ENCODE peak calls at places on chromosome 3, in eight cellular contexts. X is lower lobe of right lung; N is kidney epithelial cell; J is endothelial cell; V is CD4-positive, alpha-beta T cell; B is stomach; Y is AG04450; E is mucosa of descending colon. Z is an unnamed sample.

GRCh38 chr3:179744667-179745066 is 91.8 kb downstream of the USP13 start:
- DNase-seq in X (no peak), N (no peak), J (no peak), V (no peak), B (no peak), Y (no peak), E (no peak), Z (no peak)

GRCh38 chr3:123595396-123595795 is 10.5 kb upstream of the HACD2 start:
- DNase-seq in X (no peak), N (no peak), J (no peak), V (no peak), B (no peak), Y (no peak), E (no peak), Z (no peak)

GRCh38 chr3:69367586-69367985 is 18.3 kb downstream of the FRMD4B start:
- DNase-seq in X (no peak), N (no peak), J (no peak), V (no peak), B (no peak), Y (no peak), E (no peak), Z (no peak)

GRCh38 chr3:53137835-53138446 is 7.7 kb upstream of the RFT1 start:
- DNase-seq in X (no peak), N (no peak), J (no peak), V (no peak), B (no peak), Y (no peak), E (no peak), Z (no peak)

GRCh38 chr3:95097493-95097892 is 1034.6 kb downstream of the NSUN3 start:
- DNase-seq in X (no peak), N (no peak), J (no peak), V (no peak), B (peak), Y (no peak), E (no peak), Z (peak)

GRCh38 chr3:54951405-54951804 is 23.5 kb upstream of the LRTM1 start:
- DNase-seq in X (peak), N (peak), J (peak), V (no peak), B (peak), Y (peak), E (peak), Z (no peak)

GRCh38 chr3:47782538-47783308 is 1.0 kb upstream of the SMARCC1 start:
- DNase-seq in X (no peak), N (no peak), J (no peak), V (no peak), B (no peak), Y (no peak), E (no peak), Z (no peak)

GRCh38 chr3:99962703-99963102 is 145.0 kb downstream of the CMSS1 start:
- DNase-seq in X (no peak), N (no peak), J (no peak), V (no peak), B (no peak), Y (peak), E (no peak), Z (no peak)

GRCh38 chr3:46706771-46707582 is 5.8 kb downstream of the TMIE start:
- DNase-seq in X (peak), N (no peak), J (no peak), V (no peak), B (no peak), Y (no peak), E (no peak), Z (peak)

GRCh38 chr3:31896643-31897433 is 84.2 kb downstream of the OSBPL10 start:
- DNase-seq in X (no peak), N (no peak), J (no peak), V (no peak), B (no peak), Y (no peak), E (no peak), Z (no peak)

GRCh38 chr3:82163907-82164520 is 402.6 kb upstream of the GBE1 start:
- DNase-seq in X (no peak), N (no peak), J (no peak), V (no peak), B (no peak), Y (no peak), E (no peak), Z (no peak)
- TF ChIP-seq CTCF in X (no peak), N (peak), J (peak), V (no peak), B (no peak), Y (peak), E (no peak), Z (no peak)

DNA sequence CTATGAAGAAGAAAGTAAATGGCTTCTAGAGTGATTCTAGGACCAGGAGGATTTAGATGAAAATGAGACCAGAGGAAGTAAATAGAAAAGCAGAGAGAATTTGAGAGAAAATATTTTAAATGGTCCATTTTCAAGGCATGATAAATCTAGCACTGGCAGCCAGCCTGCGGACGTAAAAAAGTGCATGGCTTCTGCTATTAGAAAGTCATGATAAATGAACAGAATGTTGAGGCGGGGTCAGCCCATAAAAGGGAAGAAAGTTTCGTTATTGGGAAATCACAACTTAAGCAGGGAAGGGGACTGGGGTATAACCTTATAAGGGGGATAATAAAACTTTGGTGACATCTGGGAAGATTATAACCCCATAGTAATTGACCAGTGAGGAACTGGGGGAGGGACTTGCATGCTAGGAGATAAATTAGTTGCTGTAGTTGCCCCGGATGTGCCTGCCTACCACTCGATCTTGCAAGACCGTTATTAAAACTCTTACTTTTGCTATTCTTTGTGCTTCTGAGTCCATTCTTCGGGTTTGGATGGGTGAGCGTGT is 88.4 kb upstream of the PLSCR4 start:
- DNase-seq in X (no peak), N (no peak), J (no peak), V (no peak), B (no peak), Y (no peak), E (no peak), Z (no peak)
- TF ChIP-seq CTCF in X (no peak), N (no peak), J (no peak), V (no peak), B (no peak), Y (no peak), E (no peak), Z (no peak)

GRCh38 chr3:156448300-156448699 is 106.6 kb downstream of the SSR3 start:
- DNase-seq in X (no peak), N (no peak), J (peak), V (peak), B (no peak), Y (no peak), E (no peak), Z (peak)
- TF ChIP-seq CTCF in X (peak), N (peak), J (peak), V (peak), B (no peak), Y (peak), E (no peak), Z (peak)

DNA sequence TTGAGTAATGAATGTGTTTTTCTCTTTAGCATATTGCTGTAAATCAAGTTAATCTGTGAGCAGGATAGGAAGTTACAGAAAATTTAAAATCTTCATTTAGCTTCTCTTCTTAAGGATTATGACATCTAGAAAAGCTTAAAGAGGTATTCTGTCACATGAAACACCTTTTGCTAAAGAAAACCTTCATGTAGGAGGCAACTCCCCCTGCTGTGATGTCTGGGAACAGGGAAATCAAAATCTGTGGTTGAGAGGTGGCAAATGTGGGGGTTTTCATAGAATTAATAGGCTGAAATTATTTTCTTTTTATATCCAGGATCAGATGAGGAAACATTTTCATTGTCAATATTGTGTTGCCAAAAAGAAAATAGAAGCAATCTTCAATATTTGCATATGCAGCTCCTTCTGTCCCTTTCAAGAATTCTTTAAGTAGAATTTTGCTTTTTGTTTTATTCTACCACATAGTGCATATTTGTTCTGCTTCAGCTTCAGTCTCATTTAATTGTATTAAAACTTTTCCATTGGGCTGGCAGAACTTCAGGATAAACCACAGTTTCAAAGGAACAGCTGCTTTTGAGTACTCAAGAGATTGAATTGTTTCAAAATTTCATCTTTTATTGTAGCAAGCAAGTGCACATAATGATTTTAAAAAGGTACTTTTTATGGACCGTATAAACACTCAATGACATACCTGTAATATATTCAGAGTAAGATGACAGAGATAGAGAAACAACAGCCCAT is 128.4 kb downstream of the RAP2B start:
- DNase-seq in X (no peak), N (no peak), J (no peak), V (peak), B (no peak), Y (no peak), E (no peak), Z (peak)
- TF ChIP-seq CTCF in X (peak), N (peak), J (no peak), V (peak), B (no peak), Y (peak), E (no peak), Z (peak)

DNA sequence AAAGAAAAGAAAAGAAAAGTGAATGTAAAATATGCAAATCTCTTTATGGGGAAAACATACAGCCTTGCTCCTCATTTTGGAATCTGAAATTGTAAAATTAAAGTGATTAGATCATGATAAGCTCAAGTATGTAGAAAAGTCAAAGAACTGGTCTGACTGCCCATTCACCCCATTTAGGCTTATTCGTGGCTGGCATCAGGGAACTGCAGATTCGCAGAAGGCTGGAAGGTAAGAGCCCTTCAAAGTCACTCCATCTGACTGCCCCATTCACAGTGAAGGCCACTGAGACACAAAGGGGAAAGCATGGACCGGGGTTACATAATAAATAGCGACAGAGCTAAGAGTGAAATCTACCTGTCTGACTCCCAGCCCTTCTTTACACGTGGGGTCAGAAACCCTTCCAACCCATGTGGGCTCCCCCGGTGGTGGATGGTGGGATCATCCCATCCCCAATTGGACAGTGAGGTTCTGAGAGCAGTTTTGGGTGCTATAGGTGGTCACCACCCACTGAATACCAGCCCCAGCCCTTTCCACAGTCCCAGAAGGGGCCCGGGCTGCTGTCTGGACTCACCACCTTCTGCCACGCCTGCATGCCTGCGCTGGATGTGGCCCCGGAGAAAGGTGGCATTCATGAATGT is 18.1 kb downstream of the DZIP1L start:
- DNase-seq in X (no peak), N (no peak), J (peak), V (no peak), B (no peak), Y (no peak), E (no peak), Z (peak)
- TF ChIP-seq CTCF in X (no peak), N (peak), J (peak), V (peak), B (no peak), Y (peak), E (no peak), Z (peak)

Z was measured in Calu3.